ENCODE peak calls at places on chromosomes 5 and 9, in seven cellular contexts. X is cardiac septum; J is stimulated activated CD8-positive, alpha-beta memory T cell treated with anti-CD3 and anti-CD28 coated beads, Interleukin-4, amount 100 ng/mL, for 1 hour; T is iris pigment epithelial cell; U is activated CD4-positive, CD25-positive, alpha-beta regulatory T cell treated with anti-CD3 and anti-CD28 coated beads, Interleukin-2, amount 50 U/mL, for 16 hours; F is hippocampal formation; W is hypothalamus. N is an unnamed sample.

GRCh38 chr5:120615967-120616645 is 152.0 kb downstream of the PRR16 start:
- DNase-seq in X (no peak), W (no peak), T (peak; percentile 96), U (no peak), J (no peak), F (no peak), N (no peak)

GRCh38 chr5:175216991-175217390 is 227.0 kb downstream of the DRD1 start:
- DNase-seq in T (no peak), J (no peak), U (no peak), W (no peak), F (no peak), X (no peak), N (no peak)

GRCh38 chr9:129473523-129474244 is 147.2 kb downstream of the C9orf50 start:
- DNase-seq in X (no peak), W (no peak), U (no peak), F (no peak), T (no peak), J (no peak), N (no peak)

GRCh38 chr5:34040411-34040810 is 2.6 kb downstream of the C1QTNF3 start:
- DNase-seq in X (no peak), U (no peak), F (no peak), J (no peak), W (no peak), T (peak; percentile 12), N (no peak)

GRCh38 chr5:161547573-161548471 is 1.3 kb upstream of the GABRB2 start:
- DNase-seq in X (no peak), F (no peak), T (no peak), J (no peak), W (no peak), U (no peak), N (no peak)

GRCh38 chr5:116361979-116362577 is 212.5 kb downstream of the SEMA6A start:
- DNase-seq in T (no peak), F (no peak), W (no peak), X (no peak), J (no peak), U (no peak), N (no peak)

GRCh38 chr5:6780802-6781391 is 67.7 kb downstream of the TENT4A start:
- DNase-seq in X (no peak), T (no peak), U (no peak), F (no peak), W (no peak), J (no peak), N (no peak)

GRCh38 chr5:140575309-140575708 is 10.7 kb downstream of the SLC35A4 start:
- DNase-seq in F (no peak), J (no peak), U (no peak), X (no peak), T (peak; percentile 61), W (no peak), N (peak; percentile 14)

GRCh38 chr5:148381906-148382305 is 1.9 kb upstream of the FBXO38 start:
- DNase-seq in F (no peak), J (no peak), U (no peak), W (no peak), X (no peak), T (no peak), N (no peak)

GRCh38 chr5:137022043-137022442 is 477.1 kb downstream of the SPOCK1 start:
- DNase-seq in J (no peak), T (no peak), W (no peak), F (no peak), U (no peak), X (no peak), N (peak; percentile 8)

GRCh38 chr9:133655701-133656100 is 19.5 kb downstream of the DBH start:
- DNase-seq in U (no peak), W (no peak), F (no peak), J (no peak), X (no peak), T (no peak), N (no peak)

GRCh38 chr5:3276891-3277290 is 318.7 kb upstream of the IRX1 start:
- DNase-seq in U (no peak), W (no peak), F (no peak), J (no peak), T (no peak), X (no peak), N (no peak)

GRCh38 chr9:69513291-69513690 is 158.9 kb downstream of the APBA1 start:
- DNase-seq in T (no peak), F (no peak), J (no peak), W (no peak), X (no peak), U (no peak), N (no peak)

GRCh38 chr5:150073677-150074076 is 12.7 kb downstream of the CSF1R start:
- DNase-seq in U (no peak), J (no peak), F (no peak), X (peak; percentile 36), W (no peak), T (no peak), N (no peak)

GRCh38 chr9:108474356-108474755 is 381.4 kb downstream of the ACTL7B start:
- DNase-seq in J (no peak), W (no peak), T (peak; percentile 61), U (no peak), X (no peak), F (no peak), N (no peak)

GRCh38 chr5:169706758-169707450 is 69.8 kb downstream of the DOCK2 start:
- DNase-seq in U (no peak), F (no peak), T (peak; percentile 73), W (no peak), J (no peak), X (no peak), N (no peak)

GRCh38 chr5:56155085-56155484 is 78.0 kb downstream of the ANKRD55 start:
- DNase-seq in X (no peak), F (peak; percentile 18), J (no peak), U (no peak), T (no peak), W (no peak), N (peak; percentile 6)

GRCh38 chr5:147452137-147452838 is 57.6 kb downstream of the DPYSL3 start:
- DNase-seq in F (no peak), U (no peak), X (no peak), J (no peak), T (no peak), W (no peak), N (peak; percentile 18)

GRCh38 chr5:167951121-167951520 is 340.3 kb upstream of the WWC1 start:
- DNase-seq in F (no peak), U (no peak), J (no peak), T (no peak), X (no peak), W (no peak), N (no peak)

GRCh38 chr5:59036274-59036961 is 453.5 kb downstream of the RAB3C start:
- DNase-seq in U (no peak), W (no peak), F (no peak), X (no peak), J (no peak), T (peak; percentile 99), N (no peak)

GRCh38 chr9:68919666-68920065 is 94.2 kb downstream of the PRKACG start:
- DNase-seq in F (no peak), T (no peak), X (no peak), W (no peak), J (no peak), U (no peak), N (no peak)

GRCh38 chr9:105132006-105132405 is 112.4 kb upstream of the SLC44A1 start:
- DNase-seq in X (no peak), U (no peak), T (no peak), F (no peak), W (no peak), J (no peak), N (no peak)

GRCh38 chr9:18427691-18428090 is 46.3 kb upstream of the ADAMTSL1 start:
- DNase-seq in X (no peak), U (no peak), W (no peak), F (no peak), T (peak; percentile 30), J (no peak), N (no peak)